ENCODE peak calls at places on chromosomes 7 and 10, in nine cellular contexts. One of them, this sample, is unnamed.

GRCh38 chr10:71220689-71221540 is 8.5 kb downstream of the UNC5B start:
- DNase-seq in cardiac fibroblast: no peak
- DNase-seq in right atrium auricular region: no peak
- DNase-seq in SJSA1: no peak
- DNase-seq in left ventricle myocardium inferior: no peak
- DNase-seq in fibroblast of the aortic adventitia: no peak
- DNase-seq in prostate gland: no peak
- DNase-seq in IMR-90: no peak
- DNase-seq in stomach: no peak
- DNase-seq in this sample: no peak

GRCh38 chr7:81284576-81284975 is 365.7 kb upstream of the SEMA3C start:
- DNase-seq in cardiac fibroblast: peak; percentile 82
- DNase-seq in right atrium auricular region: no peak
- DNase-seq in SJSA1: no peak
- DNase-seq in left ventricle myocardium inferior: no peak
- DNase-seq in fibroblast of the aortic adventitia: peak; percentile 70
- DNase-seq in prostate gland: no peak
- DNase-seq in IMR-90: peak; percentile 81
- DNase-seq in stomach: no peak
- DNase-seq in this sample: no peak

GRCh38 chr10:69086131-69086530 is 1.8 kb upstream of the SRGN start:
- DNase-seq in cardiac fibroblast: peak; percentile 62
- DNase-seq in right atrium auricular region: no peak
- DNase-seq in SJSA1: no peak
- DNase-seq in left ventricle myocardium inferior: no peak
- DNase-seq in fibroblast of the aortic adventitia: peak; percentile 32
- DNase-seq in prostate gland: no peak
- DNase-seq in IMR-90: no peak
- DNase-seq in stomach: no peak
- DNase-seq in this sample: no peak

GRCh38 chr7:22166928-22167327 is 190.0 kb downstream of the RAPGEF5 start:
- DNase-seq in cardiac fibroblast: no peak
- DNase-seq in right atrium auricular region: no peak
- DNase-seq in SJSA1: no peak
- DNase-seq in left ventricle myocardium inferior: no peak
- DNase-seq in fibroblast of the aortic adventitia: no peak
- DNase-seq in prostate gland: no peak
- DNase-seq in IMR-90: no peak
- DNase-seq in stomach: no peak
- DNase-seq in this sample: no peak

GRCh38 chr10:112250555-112250954 is 32.6 kb upstream of the TECTB start:
- DNase-seq in cardiac fibroblast: peak; percentile 71
- DNase-seq in right atrium auricular region: no peak
- DNase-seq in SJSA1: no peak
- DNase-seq in left ventricle myocardium inferior: no peak
- DNase-seq in fibroblast of the aortic adventitia: peak; percentile 42
- DNase-seq in prostate gland: no peak
- DNase-seq in IMR-90: peak; percentile 81
- DNase-seq in stomach: no peak
- DNase-seq in this sample: no peak

GRCh38 chr10:88926484-88927249 is 25.9 kb downstream of the ACTA2 start:
- DNase-seq in cardiac fibroblast: peak; percentile 94
- DNase-seq in right atrium auricular region: no peak
- DNase-seq in SJSA1: no peak
- DNase-seq in left ventricle myocardium inferior: no peak
- DNase-seq in fibroblast of the aortic adventitia: peak; percentile 97
- DNase-seq in prostate gland: no peak
- DNase-seq in IMR-90: peak; percentile 96
- DNase-seq in stomach: no peak
- DNase-seq in this sample: no peak

GRCh38 chr7:98126311-98127142 is 19.9 kb downstream of the LMTK2 start:
- DNase-seq in cardiac fibroblast: no peak
- DNase-seq in right atrium auricular region: no peak
- DNase-seq in SJSA1: no peak
- DNase-seq in left ventricle myocardium inferior: no peak
- DNase-seq in fibroblast of the aortic adventitia: no peak
- DNase-seq in prostate gland: no peak
- DNase-seq in IMR-90: peak; percentile 59
- DNase-seq in stomach: no peak
- DNase-seq in this sample: no peak

GRCh38 chr7:110675383-110676103 is 415.4 kb upstream of the LRRN3 start:
- DNase-seq in cardiac fibroblast: no peak
- DNase-seq in right atrium auricular region: no peak
- DNase-seq in SJSA1: no peak
- DNase-seq in left ventricle myocardium inferior: no peak
- DNase-seq in fibroblast of the aortic adventitia: no peak
- DNase-seq in prostate gland: no peak
- DNase-seq in IMR-90: no peak
- DNase-seq in stomach: no peak
- DNase-seq in this sample: no peak

GRCh38 chr10:95242581-95243317 is 48.1 kb downstream of the PDLIM1 start:
- DNase-seq in cardiac fibroblast: peak; percentile 74
- DNase-seq in right atrium auricular region: peak; percentile 55
- DNase-seq in SJSA1: no peak
- DNase-seq in left ventricle myocardium inferior: no peak
- DNase-seq in fibroblast of the aortic adventitia: peak; percentile 75
- DNase-seq in prostate gland: no peak
- DNase-seq in IMR-90: peak; percentile 63
- DNase-seq in stomach: peak; percentile 61
- DNase-seq in this sample: no peak

GRCh38 chr10:73076361-73077183 is 20.1 kb downstream of the P4HA1 start:
- DNase-seq in cardiac fibroblast: peak; percentile 81
- DNase-seq in right atrium auricular region: peak; percentile 75
- DNase-seq in SJSA1: no peak
- DNase-seq in left ventricle myocardium inferior: peak; percentile 47
- DNase-seq in fibroblast of the aortic adventitia: peak; percentile 93
- DNase-seq in prostate gland: peak; percentile 35
- DNase-seq in IMR-90: peak; percentile 85
- DNase-seq in stomach: peak; percentile 40
- DNase-seq in this sample: no peak
- H3K4me3 ChIP-seq in cardiac fibroblast: no peak overlapping the region
- H3K4me3 ChIP-seq in right atrium auricular region: no peak overlapping the region
- H3K4me3 ChIP-seq in SJSA1: no peak overlapping the region
- H3K4me3 ChIP-seq in left ventricle myocardium inferior: peak overlapping the region; percentile 50
- H3K4me3 ChIP-seq in fibroblast of the aortic adventitia: peak overlapping the region; percentile 32
- H3K4me3 ChIP-seq in prostate gland: no peak overlapping the region
- H3K4me3 ChIP-seq in IMR-90: no peak overlapping the region
- H3K4me3 ChIP-seq in stomach: no peak overlapping the region
- H3K4me3 ChIP-seq in this sample: no peak overlapping the region

DNA sequence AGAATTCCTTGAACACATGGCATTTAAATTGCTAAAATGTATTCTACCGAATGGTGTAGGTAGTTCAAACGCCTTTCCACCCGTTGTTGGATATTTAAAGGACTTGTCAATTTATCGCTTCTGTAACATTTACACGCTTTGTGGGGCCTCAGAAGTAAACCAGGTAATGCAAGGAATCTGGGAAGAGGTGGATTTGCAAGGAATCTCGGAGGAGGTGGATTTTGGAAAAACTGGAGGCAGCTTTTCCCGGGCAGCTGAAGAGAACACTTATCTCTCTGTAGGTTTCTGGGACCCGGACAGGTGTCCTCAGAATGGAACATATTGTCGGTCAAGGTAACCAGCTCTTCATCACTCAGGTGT is 592 bp upstream of the MAPK8 start:
- DNase-seq in cardiac fibroblast: no peak
- DNase-seq in right atrium auricular region: no peak
- DNase-seq in SJSA1: no peak
- DNase-seq in left ventricle myocardium inferior: no peak
- DNase-seq in fibroblast of the aortic adventitia: no peak
- DNase-seq in prostate gland: no peak
- DNase-seq in IMR-90: no peak
- DNase-seq in stomach: no peak
- DNase-seq in this sample: no peak
- H3K4me3 ChIP-seq in cardiac fibroblast: peak overlapping the region; percentile 79
- H3K4me3 ChIP-seq in right atrium auricular region: peak overlapping the region; percentile 93
- H3K4me3 ChIP-seq in SJSA1: peak overlapping the region; percentile 100
- H3K4me3 ChIP-seq in left ventricle myocardium inferior: peak overlapping the region; percentile 93
- H3K4me3 ChIP-seq in fibroblast of the aortic adventitia: peak overlapping the region; percentile 67
- H3K4me3 ChIP-seq in prostate gland: peak overlapping the region; percentile 98
- H3K4me3 ChIP-seq in IMR-90: peak overlapping the region; percentile 96
- H3K4me3 ChIP-seq in stomach: peak overlapping the region; percentile 91
- H3K4me3 ChIP-seq in this sample: peak overlapping the region; percentile 52

GRCh38 chr7:5422324-5423271 is 1.0 kb downstream of the TNRC18 start:
- DNase-seq in cardiac fibroblast: peak; percentile 39
- DNase-seq in right atrium auricular region: no peak
- DNase-seq in SJSA1: no peak
- DNase-seq in left ventricle myocardium inferior: peak; percentile 26
- DNase-seq in fibroblast of the aortic adventitia: peak; percentile 51
- DNase-seq in prostate gland: peak; percentile 19
- DNase-seq in IMR-90: peak; percentile 24
- DNase-seq in stomach: no peak
- DNase-seq in this sample: no peak
- H3K4me3 ChIP-seq in cardiac fibroblast: peak overlapping the region; percentile 80
- H3K4me3 ChIP-seq in right atrium auricular region: peak overlapping the region; percentile 97
- H3K4me3 ChIP-seq in SJSA1: peak overlapping the region; percentile 92
- H3K4me3 ChIP-seq in left ventricle myocardium inferior: peak overlapping the region; percentile 100
- H3K4me3 ChIP-seq in fibroblast of the aortic adventitia: peak overlapping the region; percentile 81
- H3K4me3 ChIP-seq in prostate gland: peak overlapping the region; percentile 95
- H3K4me3 ChIP-seq in IMR-90: peak overlapping the region; percentile 86
- H3K4me3 ChIP-seq in stomach: peak overlapping the region; percentile 63
- H3K4me3 ChIP-seq in this sample: peak overlapping the region; percentile 64

GRCh38 chr10:133356549-133356948 is 1.3 kb downstream of the FUOM start:
- DNase-seq in cardiac fibroblast: no peak
- DNase-seq in right atrium auricular region: no peak
- DNase-seq in SJSA1: no peak
- DNase-seq in left ventricle myocardium inferior: no peak
- DNase-seq in fibroblast of the aortic adventitia: no peak
- DNase-seq in prostate gland: no peak
- DNase-seq in IMR-90: no peak
- DNase-seq in stomach: no peak
- DNase-seq in this sample: no peak
- H3K4me3 ChIP-seq in cardiac fibroblast: peak overlapping the region; percentile 50
- H3K4me3 ChIP-seq in right atrium auricular region: peak overlapping the region; percentile 53
- H3K4me3 ChIP-seq in SJSA1: no peak overlapping the region
- H3K4me3 ChIP-seq in left ventricle myocardium inferior: peak overlapping the region; percentile 80
- H3K4me3 ChIP-seq in fibroblast of the aortic adventitia: peak overlapping the region; percentile 67
- H3K4me3 ChIP-seq in prostate gland: peak overlapping the region; percentile 35
- H3K4me3 ChIP-seq in IMR-90: peak overlapping the region; percentile 78
- H3K4me3 ChIP-seq in stomach: peak overlapping the region; percentile 63
- H3K4me3 ChIP-seq in this sample: peak overlapping the region; percentile 61

This sample was measured in naive thymus-derived CD4-positive, alpha-beta T cell.